ENCODE peak calls at places on chromosomes 6 and 20, in eight cellular contexts. O is osteocyte, Y is HuH-7.5, R is non-pigmented ciliary epithelial cell, S is NCI-H446 treated with DMSO at 0.1 percent for 48 hours, Q is NCI-H2081, H is anterior cingulate cortex, N is cardiac septum. W is an unnamed sample.

GRCh38 chr6:141598487-141598886 is 534.2 kb upstream of the GJE1 start:
- DNase-seq in O (no peak), Y (no peak), R (no peak), S (no peak), Q (no peak), H (no peak), N (no peak), W (no peak)

GRCh38 chr6:5490495-5491069 is 229.3 kb downstream of the FARS2 start:
- DNase-seq in O (no peak), Y (no peak), R (no peak), S (no peak), Q (peak; percentile 83), H (no peak), N (no peak), W (no peak)

GRCh38 chr6:21987501-21987957 is 309.3 kb downstream of the PRL start:
- DNase-seq in O (no peak), Y (peak; percentile 49), R (peak; percentile 96), S (no peak), Q (no peak), H (no peak), N (peak; percentile 82), W (peak; percentile 66)

GRCh38 chr6:71721642-71722041 is 164.7 kb upstream of the RIMS1 start:
- DNase-seq in O (no peak), Y (no peak), R (peak; percentile 10), S (peak; percentile 87), Q (no peak), H (no peak), N (no peak), W (no peak)

GRCh38 chr20:49635171-49635570 is 67.2 kb upstream of the PTGIS start:
- DNase-seq in O (no peak), Y (no peak), R (no peak), S (no peak), Q (no peak), H (no peak), N (no peak), W (no peak)

GRCh38 chr6:14396826-14397517 is 279.4 kb downstream of the CD83 start:
- DNase-seq in O (no peak), Y (no peak), R (no peak), S (no peak), Q (no peak), H (no peak), N (no peak), W (no peak)

GRCh38 chr6:122258843-122259242 is 140.6 kb upstream of the HSF2 start:
- DNase-seq in O (no peak), Y (no peak), R (no peak), S (no peak), Q (no peak), H (no peak), N (no peak), W (no peak)

GRCh38 chr6:62803094-62803493 is 408.2 kb upstream of the FKBP1C start:
- DNase-seq in O (no peak), Y (no peak), R (no peak), S (no peak), Q (no peak), H (no peak), N (no peak), W (no peak)

GRCh38 chr6:6758915-6759654 is 170.6 kb downstream of the LY86 start:
- DNase-seq in O (no peak), Y (peak; percentile 50), R (no peak), S (no peak), Q (peak; percentile 51), H (no peak), N (no peak), W (peak; percentile 55)

GRCh38 chr6:66772785-66773184 is 1065.8 kb upstream of the EYS start:
- DNase-seq in O (no peak), Y (no peak), R (peak; percentile 55), S (peak; percentile 1), Q (no peak), H (no peak), N (no peak), W (no peak)

GRCh38 chr6:92577077-92577719 is 842.2 kb downstream of the EPHA7 start:
- DNase-seq in O (no peak), Y (no peak), R (peak; percentile 43), S (no peak), Q (no peak), H (no peak), N (no peak), W (no peak)

GRCh38 chr6:169529931-169530761 is 171.7 kb downstream of the WDR27 start:
- DNase-seq in O (no peak), Y (no peak), R (no peak), S (no peak), Q (no peak), H (no peak), N (no peak), W (peak; percentile 80)

GRCh38 chr6:74073429-74073828 is 377.4 kb downstream of the CD109 start:
- DNase-seq in O (no peak), Y (no peak), R (no peak), S (no peak), Q (no peak), H (no peak), N (no peak), W (no peak)

GRCh38 chr6:98716341-98716740 is 118.0 kb upstream of the POU3F2 start:
- DNase-seq in O (no peak), Y (no peak), R (no peak), S (no peak), Q (no peak), H (no peak), N (no peak), W (no peak)

GRCh38 chr6:128655978-128656498 is 135.6 kb upstream of the PTPRK start:
- DNase-seq in O (no peak), Y (no peak), R (peak; percentile 82), S (no peak), Q (no peak), H (no peak), N (no peak), W (no peak)

GRCh38 chr6:134446228-134446848 is 128.4 kb upstream of the SGK1 start:
- DNase-seq in O (no peak), Y (no peak), R (no peak), S (no peak), Q (no peak), H (no peak), N (no peak), W (no peak)

GRCh38 chr6:100657678-100658330 is 193.1 kb upstream of the SIM1 start:
- DNase-seq in O (no peak), Y (no peak), R (no peak), S (peak; percentile 46), Q (peak; percentile 6), H (no peak), N (no peak), W (peak; percentile 42)

GRCh38 chr20:35328095-35328685 is 36.0 kb upstream of the FAM83C start:
- DNase-seq in O (no peak), Y (no peak), R (no peak), S (no peak), Q (no peak), H (no peak), N (no peak), W (no peak)

GRCh38 chr20:63028461-63028921 is 21.7 kb upstream of the BHLHE23 start:
- DNase-seq in O (no peak), Y (no peak), R (no peak), S (no peak), Q (no peak), H (no peak), N (peak; percentile 49), W (no peak)

GRCh38 chr6:112010328-112010727 is 43.6 kb upstream of the CCN6 start:
- DNase-seq in O (no peak), Y (no peak), R (no peak), S (no peak), Q (no peak), H (no peak), N (no peak), W (no peak)

GRCh38 chr6:30687659-30688431 is 1.4 kb upstream of the PPP1R18 start:
- DNase-seq in O (no peak), Y (no peak), R (no peak), S (no peak), Q (no peak), H (no peak), N (no peak), W (no peak)

GRCh38 chr6:56173228-56173627 is 74.2 kb downstream of the COL21A1 start:
- DNase-seq in O (no peak), Y (no peak), R (no peak), S (no peak), Q (no peak), H (no peak), N (no peak), W (no peak)

GRCh38 chr6:151805286-151805840 is 2.1 kb upstream of the ESR1 start:
- DNase-seq in O (no peak), Y (no peak), R (no peak), S (no peak), Q (no peak), H (no peak), N (no peak), W (peak; percentile 53)

GRCh38 chr6:128727500-128727899 is 155.4 kb upstream of the LAMA2 start:
- DNase-seq in O (no peak), Y (no peak), R (no peak), S (no peak), Q (no peak), H (no peak), N (no peak), W (no peak)

GRCh38 chr6:144607998-144608736 is 323.0 kb downstream of the UTRN start:
- DNase-seq in O (no peak), Y (no peak), R (no peak), S (no peak), Q (no peak), H (no peak), N (no peak), W (no peak)

GRCh38 chr6:148407372-148407771 is 64.7 kb downstream of the SASH1 start:
- DNase-seq in O (no peak), Y (no peak), R (peak; percentile 88), S (no peak), Q (no peak), H (no peak), N (no peak), W (no peak)

GRCh38 chr6:139965393-139965792 is 590.9 kb upstream of the CITED2 start:
- DNase-seq in O (no peak), Y (no peak), R (no peak), S (no peak), Q (peak; percentile 18), H (no peak), N (no peak), W (no peak)

W was measured in T47D.